ENCODE peak calls at places on chromosomes 5 and 9, in four cellular contexts. F is stimulated activated CD4-positive, alpha-beta T cell treated with anti-CD3 and anti-CD28 coated beads, Interleukin-4, amount 100 ng/mL, for 24 hours; T is cardiac fibroblast; M is HTR-8/SVneo. G is an unnamed sample.

GRCh38 chr5:138979684-138980275 is 104.6 kb upstream of the LRRTM2 start:
- DNase-seq in F (no peak), T (no peak), M (no peak), G (no peak)

GRCh38 chr5:116573617-116574431 is 799 bp downstream of the SEMA6A start:
- DNase-seq in F (no peak), M (no peak), T (peak), G (no peak)

GRCh38 chr5:74027732-74028338 is 401.8 kb downstream of the ARHGEF28 start:
- DNase-seq in F (no peak), M (no peak), T (no peak), G (no peak)

GRCh38 chr5:73938938-73939320 is 312.9 kb downstream of the ARHGEF28 start:
- DNase-seq in T (no peak), F (no peak), M (no peak), G (no peak)

GRCh38 chr5:126814721-126815404 is 37.9 kb downstream of the LMNB1 start:
- DNase-seq in F (no peak), T (peak), M (no peak), G (no peak)

GRCh38 chr9:74639112-74639511 is 142.0 kb downstream of the RORB start:
- DNase-seq in T (no peak), F (no peak), M (no peak), G (no peak)

GRCh38 chr5:127111112-127111511 is 37.8 kb upstream of the C5orf63 start:
- DNase-seq in T (no peak), M (no peak), F (no peak), G (no peak)

GRCh38 chr9:119841005-119841404 is 471.8 kb upstream of the BRINP1 start:
- DNase-seq in M (no peak), T (no peak), F (no peak), G (no peak)

GRCh38 chr5:94314507-94315170 is 303.8 kb downstream of the KIAA0825 start:
- DNase-seq in T (peak), F (no peak), M (no peak), G (no peak)

GRCh38 chr5:6504677-6505414 is 56.2 kb downstream of the UBE2QL1 start:
- DNase-seq in T (no peak), F (no peak), M (peak), G (no peak)

GRCh38 chr5:75457691-75458090 is 53.7 kb downstream of the CERT1 start:
- DNase-seq in T (no peak), F (no peak), M (no peak), G (no peak)

GRCh38 chr5:177527595-177527994 is 10.8 kb upstream of the DDX41 start:
- DNase-seq in F (no peak), T (no peak), M (no peak), G (no peak)

G was measured in HCT116.